ENCODE peak calls at places on chromosomes 4 and X, in six cellular contexts. Y, E, R, A, O and F are unnamed samples.

GRCh38 chr4:163673848-163674702 is 179.6 kb downstream of the TMA16 start:
- DNase-seq in A (no peak), R (no peak), Y (no peak), E (no peak), O (no peak), F (no peak)

GRCh38 chr4:185412412-185412811 is 13.4 kb downstream of the UFSP2 start:
- DNase-seq in R (no peak), E (no peak), A (no peak), Y (no peak), O (peak; percentile 88), F (no peak)

GRCh38 chrX:148567229-148567628 is 66.8 kb downstream of the AFF2 start:
- DNase-seq in A (no peak), R (peak; percentile 11), O (no peak), Y (no peak), E (no peak), F (no peak)

GRCh38 chr4:188305690-188306089 is 166.4 kb downstream of the TRIML1 start:
- DNase-seq in O (no peak), A (no peak), R (no peak), Y (no peak), E (no peak), F (no peak)

GRCh38 chr4:147430111-147430510 is 50.8 kb upstream of the EDNRA start:
- DNase-seq in Y (no peak), E (no peak), O (no peak), R (no peak), A (no peak), F (no peak)

GRCh38 chr4:89724716-89725115 is 112.2 kb downstream of the SNCA start:
- DNase-seq in E (no peak), Y (no peak), R (peak; percentile 32), O (peak; percentile 66), A (no peak), F (no peak)

GRCh38 chr4:10091531-10092181 is 24.9 kb downstream of the WDR1 start:
- DNase-seq in E (no peak), Y (no peak), A (no peak), R (no peak), O (no peak), F (no peak)

GRCh38 chrX:135327299-135327698 is 18.0 kb downstream of the ETDC start:
- DNase-seq in Y (no peak), E (no peak), A (no peak), R (no peak), O (peak; percentile 17), F (no peak)

GRCh38 chrX:120512627-120513026 is 43.5 kb upstream of the LAMP2 start:
- DNase-seq in A (peak; percentile 26), O (no peak), E (no peak), R (no peak), Y (no peak), F (no peak)

GRCh38 chr4:123398803-123399637 is 2.4 kb downstream of the SPRY1 start:
- DNase-seq in O (peak; percentile 80), R (no peak), A (peak; percentile 78), E (peak; percentile 57), Y (peak; percentile 64), F (peak; percentile 69)

GRCh38 chr4:83387922-83388676 is 53.5 kb upstream of the HPSE start:
- DNase-seq in Y (no peak), E (no peak), O (no peak), A (no peak), R (no peak), F (no peak)

GRCh38 chr4:77538144-77538543 is 67.5 kb upstream of the CXCL13 start:
- DNase-seq in R (peak; percentile 4), Y (no peak), A (no peak), O (peak; percentile 7), E (no peak), F (no peak)

GRCh38 chr4:188029114-188029513 is 33.5 kb downstream of the ZFP42 start:
- DNase-seq in Y (no peak), A (no peak), E (no peak), O (no peak), R (no peak), F (no peak)

GRCh38 chrX:135477576-135477975 is 42.9 kb upstream of the INTS6L start:
- DNase-seq in E (peak; percentile 68), Y (peak; percentile 43), R (no peak), A (peak; percentile 44), O (peak; percentile 82), F (peak; percentile 47)

GRCh38 chr4:43271946-43272345 is 379.4 kb downstream of the GRXCR1 start:
- DNase-seq in A (no peak), Y (no peak), O (no peak), E (no peak), R (no peak), F (no peak)

GRCh38 chr4:54277691-54278090 is 48.6 kb downstream of the PDGFRA start:
- DNase-seq in Y (no peak), E (no peak), R (peak; percentile 44), O (peak; percentile 92), A (no peak), F (no peak)

GRCh38 chrX:136941396-136942337 is 61.1 kb upstream of the RBMX start:
- DNase-seq in E (no peak), R (no peak), Y (no peak), A (no peak), O (no peak), F (no peak)

GRCh38 chrX:9708923-9709553 is 56.6 kb downstream of the GPR143 start:
- DNase-seq in R (no peak), Y (peak; percentile 38), O (peak; percentile 67), E (peak; percentile 74), A (peak; percentile 78), F (peak; percentile 75)

DNA sequence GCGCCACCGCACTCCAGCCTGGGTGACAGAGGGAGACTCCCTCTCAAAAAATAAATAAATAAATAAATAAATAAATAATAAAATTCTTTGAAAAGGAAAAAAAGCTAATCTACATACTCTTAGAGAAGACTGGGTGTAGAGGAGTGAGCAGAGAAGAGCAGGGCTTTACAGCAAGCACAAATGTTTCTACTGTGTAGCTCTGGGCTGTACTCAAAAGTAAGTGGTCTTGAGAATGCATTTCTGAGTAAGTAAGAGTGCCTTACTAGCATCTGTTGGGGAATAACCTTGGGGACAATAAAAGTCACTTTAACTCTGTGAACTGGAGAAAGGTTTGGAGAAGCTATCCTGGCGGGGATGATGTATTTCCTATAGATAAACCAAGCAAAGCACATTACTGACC is 185.8 kb downstream of the WDFY3 start:
- DNase-seq in R (no peak), E (no peak), A (no peak), O (no peak), Y (no peak), F (no peak)
- H3K36me3 ChIP-seq in R (peaks cover 10% of the 10 kb centered on the region), E (peaks cover 9% of the 10 kb centered on the region), A (no peaks in the 10 kb centered on the region), O (peaks cover 17% of the 10 kb centered on the region), Y (no peaks in the 10 kb centered on the region), F (no peaks in the 10 kb centered on the region)

DNA sequence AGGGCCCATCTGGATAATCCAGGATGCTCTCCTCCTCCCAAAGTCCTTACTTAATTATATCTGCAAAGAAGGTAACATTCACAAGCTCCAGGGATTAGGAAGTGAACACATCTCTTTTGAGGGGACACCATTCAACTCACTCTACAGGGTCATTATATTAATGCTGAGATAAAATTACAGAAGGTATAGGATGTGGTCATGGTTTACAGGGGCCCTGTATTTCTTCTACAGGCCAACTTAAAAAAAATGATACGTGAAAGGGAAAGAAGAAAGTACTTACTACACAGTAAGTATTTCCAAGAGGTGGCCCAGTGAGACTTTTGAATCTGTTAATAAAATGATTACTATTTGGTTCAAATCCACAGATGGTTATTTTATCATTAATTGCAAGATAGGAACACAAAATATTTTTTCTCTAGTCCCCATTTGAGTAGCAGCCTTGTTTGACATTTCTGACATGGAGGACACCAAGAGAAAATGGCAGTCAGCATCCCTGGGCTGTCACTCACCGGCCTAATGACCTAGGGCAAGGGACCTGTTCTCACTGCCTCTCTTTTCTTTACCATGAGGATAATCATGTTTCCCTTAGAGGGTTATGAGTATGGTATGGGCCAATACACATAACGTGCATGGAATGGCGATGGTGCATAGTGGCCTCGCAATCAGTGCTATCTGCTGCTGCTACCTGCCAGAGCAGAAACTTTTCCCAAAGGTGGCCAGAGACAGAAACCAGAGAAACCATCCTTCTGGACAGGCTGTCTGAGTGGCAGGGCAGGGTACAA is 140.5 kb downstream of the PTTG2 start:
- DNase-seq in Y (no peak), E (no peak), A (no peak), R (no peak), O (no peak), F (no peak)
- H3K36me3 ChIP-seq in Y (no peaks in the 10 kb centered on the region), E (peaks cover 2% of the 10 kb centered on the region), A (no peaks in the 10 kb centered on the region), R (no peaks in the 10 kb centered on the region), O (no peaks in the 10 kb centered on the region), F (no peaks in the 10 kb centered on the region)

DNA sequence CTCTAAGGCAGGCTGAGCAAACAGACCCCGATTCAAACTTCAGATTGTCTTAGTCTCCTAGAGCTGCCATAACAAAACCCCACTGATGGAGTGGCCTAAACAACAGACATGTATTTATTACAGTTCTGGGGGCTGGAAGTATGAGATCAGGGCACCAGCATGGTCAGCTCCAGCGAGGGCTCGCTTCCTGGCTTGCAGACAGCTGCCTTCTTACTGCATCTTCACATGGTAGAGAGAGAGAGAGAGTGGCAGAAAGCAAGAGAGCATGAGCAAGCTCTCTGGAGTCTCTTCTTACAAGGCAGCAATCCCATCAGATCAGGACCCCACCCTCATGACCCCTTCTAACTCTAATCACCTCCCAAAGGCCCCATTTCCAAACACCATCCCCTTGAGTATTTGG is 22.3 kb upstream of the SORCS2 start:
- DNase-seq in R (no peak), A (no peak), E (peak; percentile 8), Y (peak; percentile 5), O (no peak), F (no peak)
- H3K36me3 ChIP-seq in R (no peaks in the 10 kb centered on the region), A (no peaks in the 10 kb centered on the region), E (no peaks in the 10 kb centered on the region), Y (no peaks in the 10 kb centered on the region), O (no peaks in the 10 kb centered on the region), F (no peaks in the 10 kb centered on the region)

GRCh38 chr4:143555676-143556075 is 42.2 kb downstream of the SMARCA5 start:
- DNase-seq in Y (no peak), E (no peak), R (no peak), O (no peak), A (no peak), F (no peak)

GRCh38 chr4:143558286-143558685 is 44.8 kb downstream of the SMARCA5 start:
- DNase-seq in A (no peak), R (no peak), E (no peak), O (peak; percentile 4), Y (no peak), F (no peak)

GRCh38 chr4:143558823-143559756 is 45.6 kb downstream of the SMARCA5 start:
- DNase-seq in E (peak; percentile 90), A (peak; percentile 85), O (peak; percentile 85), Y (peak; percentile 92), R (peak; percentile 13), F (peak; percentile 79)

GRCh38 chr4:143559757-143560147 is 46.2 kb downstream of the SMARCA5 start:
- DNase-seq in Y (no peak), O (peak; percentile 4), A (no peak), R (no peak), E (no peak), F (no peak)

DNA sequence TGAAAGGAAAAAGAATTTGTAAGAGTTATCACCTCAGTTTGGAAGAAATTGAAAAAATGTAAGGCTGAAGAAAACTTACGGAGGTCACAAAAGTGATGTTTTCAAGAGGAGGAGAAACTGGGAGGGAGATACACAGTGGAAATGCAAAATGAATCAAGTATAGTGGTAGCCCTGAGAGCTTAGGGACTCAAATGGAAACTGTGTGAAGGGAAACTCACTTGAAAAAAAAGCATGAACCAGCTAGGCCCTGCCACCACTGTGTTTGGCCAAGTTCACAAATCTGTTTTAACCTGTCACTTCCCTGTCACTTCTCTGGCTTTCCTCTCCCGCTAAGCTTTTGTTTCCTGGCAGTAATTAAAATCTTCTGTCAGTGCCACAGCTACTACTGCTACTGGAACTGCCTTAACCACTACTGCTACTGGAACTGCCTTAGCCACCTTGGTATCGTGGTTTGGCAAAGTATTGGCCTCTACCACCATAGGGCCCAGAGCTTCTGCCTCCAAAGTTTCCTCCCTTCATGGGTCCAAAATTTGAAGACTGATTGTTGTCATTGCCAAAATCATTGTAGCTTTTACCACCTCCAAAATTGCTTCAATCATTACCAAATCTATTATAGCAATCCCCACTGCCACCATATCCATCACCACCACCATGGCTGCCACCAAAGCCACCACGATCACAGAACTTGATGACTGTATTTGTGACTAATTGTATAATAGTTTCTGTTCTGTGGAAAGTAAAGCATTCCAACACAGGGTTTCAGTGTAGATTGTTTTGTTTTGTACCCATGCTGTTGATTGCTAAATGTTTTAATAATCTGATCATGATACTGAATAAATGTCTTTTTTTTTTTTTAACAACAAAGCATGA is 41.5 kb downstream of the SMARCA5 start:
- DNase-seq in R (no peak), A (no peak), E (no peak), Y (no peak), O (no peak), F (no peak)
- H3K36me3 ChIP-seq in R (peaks cover 5% of the 10 kb centered on the region), A (no peaks in the 10 kb centered on the region), E (peaks cover 10% of the 10 kb centered on the region), Y (no peaks in the 10 kb centered on the region), O (peaks cover 2% of the 10 kb centered on the region), F (no peaks in the 10 kb centered on the region)